ENCODE peak calls at places on chromosomes 2 and 18, in nine cellular contexts. T, N, E, Q, I, L, S, R and X are unnamed samples. For H3K4me1, the result is how much of the 10 kb centered on the place peaks cover.

GRCh38 chr18:58996131-58996632 is 131.5 kb downstream of the ZNF532 start:
- DNase-seq in T (peak), N (no peak), E (no peak), Q (no peak), I (no peak), L (no peak), S (no peak), R (no peak), X (no peak)

GRCh38 chr2:26503238-26503880 is 25.4 kb upstream of the OTOF start:
- DNase-seq in T (peak), N (peak), E (peak), Q (no peak), I (peak), L (peak), S (peak), R (peak), X (no peak)

GRCh38 chr2:179842498-179843153 is 18.8 kb downstream of the ZNF385B start:
- DNase-seq in T (peak), N (no peak), E (no peak), Q (no peak), I (no peak), L (no peak), S (peak), R (no peak), X (no peak)

GRCh38 chr2:216554755-216555154 is 56.1 kb downstream of the RPL37A start:
- DNase-seq in T (no peak), N (no peak), E (no peak), Q (no peak), I (no peak), L (no peak), S (no peak), R (no peak), X (no peak)

GRCh38 chr2:202726070-202726469 is 91.3 kb downstream of the FAM117B start:
- DNase-seq in T (no peak), N (no peak), E (no peak), Q (no peak), I (no peak), L (no peak), S (no peak), R (no peak), X (no peak)

GRCh38 chr18:38445485-38446145 is 880.0 kb upstream of the CELF4 start:
- DNase-seq in T (no peak), N (no peak), E (no peak), Q (no peak), I (no peak), L (no peak), S (no peak), R (no peak), X (no peak)

GRCh38 chr2:199740111-199740428 is 110.9 kb downstream of the FTCDNL1 start:
- DNase-seq in T (no peak), N (no peak), E (no peak), Q (no peak), I (no peak), L (no peak), S (no peak), R (no peak), X (no peak)

GRCh38 chr2:54473876-54474275 is 17.7 kb downstream of the SPTBN1 start:
- DNase-seq in T (no peak), N (no peak), E (no peak), Q (no peak), I (no peak), L (no peak), S (no peak), R (no peak), X (no peak)

GRCh38 chr2:199975297-199975895 is 20.0 kb downstream of the MAIP1 start:
- DNase-seq in T (peak), N (no peak), E (no peak), Q (no peak), I (no peak), L (no peak), S (no peak), R (no peak), X (no peak)

GRCh38 chr2:636649-637405 is 40.4 kb downstream of the TMEM18 start:
- DNase-seq in T (peak), N (peak), E (peak), Q (peak), I (peak), L (no peak), S (peak), R (peak), X (peak)

GRCh38 chr2:149540138-149540537 is 47.4 kb downstream of the MMADHC start:
- DNase-seq in T (no peak), N (no peak), E (no peak), Q (no peak), I (no peak), L (no peak), S (no peak), R (no peak), X (no peak)

GRCh38 chr2:66538291-66538690 is 103.4 kb downstream of the MEIS1 start:
- DNase-seq in T (no peak), N (no peak), E (no peak), Q (no peak), I (no peak), L (no peak), S (no peak), R (no peak), X (no peak)

GRCh38 chr2:158533009-158533408 is 76.3 kb downstream of the PKP4 start:
- DNase-seq in T (no peak), N (no peak), E (no peak), Q (no peak), I (no peak), L (no peak), S (no peak), R (no peak), X (no peak)

GRCh38 chr2:158529379-158530110 is 72.8 kb downstream of the PKP4 start:
- DNase-seq in T (peak), N (no peak), E (no peak), Q (no peak), I (no peak), L (no peak), S (no peak), R (no peak), X (no peak)

DNA sequence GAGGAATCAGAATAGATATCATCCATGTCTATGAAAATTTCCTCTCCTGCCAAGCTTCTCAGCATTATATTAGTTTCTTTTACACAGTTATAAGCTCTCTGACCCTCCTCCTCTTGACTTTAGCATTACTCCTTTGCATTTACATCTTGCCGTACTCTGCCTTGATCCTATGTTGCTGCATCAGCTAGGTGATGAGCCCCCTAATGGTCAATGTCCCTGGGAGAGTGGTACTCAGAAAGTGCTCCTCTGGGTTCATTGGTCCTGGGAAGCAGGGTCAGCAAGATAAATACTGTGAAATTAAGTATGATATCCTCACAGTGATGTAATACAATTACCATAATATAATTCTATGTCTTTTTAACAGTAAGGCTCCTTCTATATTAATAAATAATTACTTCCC is 74.1 kb downstream of the PKP4 start:
- DNase-seq in T (no peak), N (no peak), E (no peak), Q (no peak), I (no peak), L (no peak), S (no peak), R (no peak), X (no peak)
- TF ChIP-seq CTCF in T (no peak), N (no peak), E (no peak), Q (no peak), I (no peak), L (no peak), S (no peak), R (no peak), X (no peak)

GRCh38 chr2:64013053-64013452 is 6.2 kb downstream of the VPS54 start:
- DNase-seq in T (no peak), N (no peak), E (no peak), Q (no peak), I (no peak), L (no peak), S (no peak), R (no peak), X (no peak)

GRCh38 chr2:64008434-64009009 is 10.7 kb downstream of the VPS54 start:
- DNase-seq in T (no peak), N (no peak), E (no peak), Q (no peak), I (no peak), L (no peak), S (no peak), R (no peak), X (no peak)

GRCh38 chr2:64014628-64015027 is 4.6 kb downstream of the VPS54 start:
- DNase-seq in T (no peak), N (no peak), E (no peak), Q (no peak), I (no peak), L (no peak), S (no peak), R (no peak), X (no peak)

GRCh38 chr2:64015386-64015785 is 3.8 kb downstream of the VPS54 start:
- DNase-seq in T (peak), N (no peak), E (no peak), Q (no peak), I (no peak), L (no peak), S (no peak), R (no peak), X (no peak)

GRCh38 chr2:64012115-64012514 is 7.1 kb downstream of the VPS54 start:
- DNase-seq in T (no peak), N (no peak), E (no peak), Q (no peak), I (no peak), L (no peak), S (no peak), R (no peak), X (no peak)
- H3K4me1 ChIP-seq in T (under half), N (under half), E (under half), Q (under half), I (under half), L (under half), S (under half), R (under half), X (under half)

DNA sequence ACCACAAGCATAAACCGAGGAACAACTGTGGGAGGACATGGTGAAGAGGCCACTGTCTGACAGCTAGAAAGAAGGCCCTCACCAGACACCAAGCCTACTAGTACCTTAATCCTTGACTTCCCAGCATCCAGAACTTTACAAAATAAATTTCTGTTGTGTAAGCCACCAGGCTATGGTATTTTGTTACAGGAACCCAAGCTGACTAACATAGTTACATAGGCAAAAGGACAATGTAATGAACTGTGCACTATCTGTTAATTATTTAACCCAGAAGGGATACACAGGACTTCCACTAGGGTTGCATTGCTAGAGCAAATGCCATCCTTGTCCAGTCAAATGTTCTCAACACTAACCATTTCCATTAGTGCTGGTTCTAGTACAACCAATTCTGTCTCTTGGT is 47.7 kb upstream of the DOK6 start:
- DNase-seq in T (no peak), N (no peak), E (no peak), Q (no peak), I (no peak), L (no peak), S (no peak), R (no peak), X (no peak)
- TF ChIP-seq CTCF in T (no peak), N (no peak), E (no peak), Q (no peak), I (no peak), L (no peak), S (no peak), R (no peak), X (no peak)

GRCh38 chr18:10050956-10051355 is 137.1 kb downstream of the VAPA start:
- DNase-seq in T (no peak), N (no peak), E (no peak), Q (no peak), I (no peak), L (no peak), S (no peak), R (no peak), X (no peak)
- H3K4me1 ChIP-seq in T (under half), N (half or more), E (under half), Q (under half), I (under half), L (under half), S (under half), R (under half), X (under half)

GRCh38 chr18:30457156-30457555 is 585.4 kb downstream of the DSC3 start:
- DNase-seq in T (no peak), N (no peak), E (no peak), Q (no peak), I (no peak), L (no peak), S (no peak), R (no peak), X (no peak)
- TF ChIP-seq CTCF in T (no peak), N (no peak), E (no peak), Q (no peak), I (no peak), L (no peak), S (no peak), R (no peak), X (no peak)

GRCh38 chr2:36356990-36357505 is 1.5 kb downstream of the CRIM1 start:
- DNase-seq in T (no peak), N (peak), E (peak), Q (no peak), I (no peak), L (no peak), S (no peak), R (peak), X (no peak)

GRCh38 chr2:36356199-36356989 is 816 bp downstream of the CRIM1 start:
- DNase-seq in T (peak), N (peak), E (peak), Q (peak), I (peak), L (no peak), S (peak), R (peak), X (no peak)

GRCh38 chr2:36354816-36355156 is 792 bp upstream of the CRIM1 start:
- DNase-seq in T (no peak), N (peak), E (no peak), Q (no peak), I (no peak), L (no peak), S (no peak), R (no peak), X (no peak)

GRCh38 chr2:36355157-36355889 is at the start of gene CRIM1:
- DNase-seq in T (peak), N (peak), E (peak), Q (peak), I (peak), L (peak), S (peak), R (peak), X (peak)

GRCh38 chr2:36355890-36356198 is 266 bp downstream of the CRIM1 start:
- DNase-seq in T (no peak), N (no peak), E (no peak), Q (no peak), I (no peak), L (no peak), S (no peak), R (no peak), X (no peak)
- H3K4me1 ChIP-seq in T (under half), N (under half), E (under half), Q (half or more), I (under half), L (under half), S (under half), R (under half), X (half or more)

GRCh38 chr2:84022810-84023431 is 436.2 kb downstream of the SUCLG1 start:
- DNase-seq in T (peak), N (no peak), E (peak), Q (no peak), I (no peak), L (no peak), S (no peak), R (peak), X (no peak)
- TF ChIP-seq CTCF in T (peak), N (no peak), E (peak), Q (peak), I (peak), L (peak), S (peak), R (peak), X (peak)